ENCODE peak calls at places on chromosomes 16 and 17, in five cellular contexts. T, V, M, D and U are unnamed samples.

GRCh38 chr17:41133880-41134735 is 6.2 kb downstream of the KRTAP4-6 start:
- DNase-seq in T (no peak), V (no peak), M (no peak), D (no peak), U (no peak)

GRCh38 chr17:80142929-80143328 is 4.0 kb downstream of the EIF4A3 start:
- DNase-seq in T (no peak), V (no peak), M (no peak), D (no peak), U (no peak)

GRCh38 chr16:52496051-52496876 is 50.7 kb downstream of the TOX3 start:
- DNase-seq in T (no peak), V (no peak), M (no peak), D (no peak), U (no peak)

GRCh38 chr16:5058476-5058875 is 7.3 kb downstream of the C16orf89 start:
- DNase-seq in T (no peak), V (no peak), M (no peak), D (no peak), U (peak)

GRCh38 chr16:2147378-2147777 is 1.0 kb upstream of the RAB26 start:
- DNase-seq in T (no peak), V (no peak), M (no peak), D (no peak), U (no peak)

GRCh38 chr16:81313731-81314602 is 795 bp upstream of the GAN start:
- DNase-seq in T (no peak), V (peak), M (no peak), D (no peak), U (peak)

GRCh38 chr16:2149630-2150417 is 1.4 kb downstream of the RAB26 start:
- DNase-seq in T (no peak), V (no peak), M (no peak), D (no peak), U (peak)

GRCh38 chr16:73713817-73714495 is 582.7 kb upstream of the PSMD7 start:
- DNase-seq in T (peak), V (no peak), M (no peak), D (no peak), U (peak)

GRCh38 chr17:46943511-46944393 is 20.8 kb downstream of the GOSR2 start:
- DNase-seq in T (no peak), V (no peak), M (no peak), D (no peak), U (peak)

GRCh38 chr16:15970202-15970601 is 20.8 kb downstream of the ABCC1 start:
- DNase-seq in T (no peak), V (no peak), M (no peak), D (no peak), U (peak)

GRCh38 chr16:25157476-25157875 is 45.9 kb downstream of the LCMT1 start:
- DNase-seq in T (no peak), V (no peak), M (no peak), D (no peak), U (no peak)

GRCh38 chr17:38583176-38583575 is 22.6 kb downstream of the SRCIN1 start:
- DNase-seq in T (no peak), V (no peak), M (no peak), D (no peak), U (no peak)

GRCh38 chr16:27718767-27719445 is 169.0 kb downstream of the KATNIP start:
- DNase-seq in T (peak), V (no peak), M (no peak), D (no peak), U (no peak)

GRCh38 chr17:35612924-35613521 is 25.9 kb downstream of the AP2B1 start:
- DNase-seq in T (peak), V (peak), M (peak), D (no peak), U (peak)

GRCh38 chr16:12639044-12639443 is 164.6 kb downstream of the CPPED1 start:
- DNase-seq in T (no peak), V (peak), M (no peak), D (no peak), U (no peak)

GRCh38 chr16:31412750-31413149 is 15.4 kb downstream of the COX6A2 start:
- DNase-seq in T (no peak), V (no peak), M (no peak), D (no peak), U (no peak)

GRCh38 chr17:59680314-59680713 is 26.9 kb downstream of the PTRH2 start:
- DNase-seq in T (no peak), V (no peak), M (no peak), D (no peak), U (no peak)

GRCh38 chr17:81681672-81682071 is 1.9 kb downstream of the ARL16 start:
- DNase-seq in T (no peak), V (no peak), M (no peak), D (no peak), U (peak)

GRCh38 chr16:85234310-85235235 is 122.3 kb upstream of the CIBAR2 start:
- DNase-seq in T (no peak), V (no peak), M (peak), D (no peak), U (peak)

GRCh38 chr17:75662511-75662910 is 4.4 kb downstream of the RECQL5 start:
- DNase-seq in T (no peak), V (no peak), M (no peak), D (no peak), U (no peak)

GRCh38 chr17:66720567-66720966 is 114.3 kb upstream of the CACNG5 start:
- DNase-seq in T (no peak), V (no peak), M (no peak), D (no peak), U (no peak)

GRCh38 chr17:79852748-79853147 is 13.5 kb upstream of the CBX4 start:
- DNase-seq in T (no peak), V (no peak), M (no peak), D (no peak), U (no peak)

GRCh38 chr17:78307887-78308633 is 51.8 kb downstream of the SOCS3 start:
- DNase-seq in T (no peak), V (no peak), M (no peak), D (no peak), U (peak)

GRCh38 chr16:55113195-55113594 is 182.5 kb downstream of the IRX5 start:
- DNase-seq in T (no peak), V (no peak), M (no peak), D (no peak), U (no peak)

GRCh38 chr16:70470927-70471341 is 16.5 kb downstream of the FCSK start:
- DNase-seq in T (no peak), V (no peak), M (no peak), D (no peak), U (peak)

GRCh38 chr17:57972151-57972550 is 15.9 kb downstream of the VEZF1 start:
- DNase-seq in T (no peak), V (no peak), M (no peak), D (no peak), U (no peak)

GRCh38 chr16:13931845-13932244 is 11.9 kb downstream of the ERCC4 start:
- DNase-seq in T (no peak), V (no peak), M (no peak), D (no peak), U (no peak)

GRCh38 chr16:69309316-69309715 is 1.8 kb upstream of the VPS4A start:
- DNase-seq in T (no peak), V (no peak), M (no peak), D (no peak), U (no peak)

GRCh38 chr16:10907757-10908045 is 30.7 kb downstream of the CIITA start:
- DNase-seq in T (no peak), V (no peak), M (no peak), D (no peak), U (peak)

GRCh38 chr16:28179354-28179753 is 32.4 kb downstream of the XPO6 start:
- DNase-seq in T (no peak), V (no peak), M (no peak), D (no peak), U (no peak)

GRCh38 chr17:61402978-61403845 is 3.6 kb downstream of the TBX2 start:
- DNase-seq in T (no peak), V (no peak), M (peak), D (no peak), U (peak)

GRCh38 chr16:46857261-46857962 is 26.4 kb upstream of the C16orf87 start:
- DNase-seq in T (peak), V (no peak), M (peak), D (no peak), U (peak)

GRCh38 chr17:67280279-67280678 is 35.3 kb upstream of the HELZ start:
- DNase-seq in T (no peak), V (no peak), M (no peak), D (no peak), U (no peak)

GRCh38 chr16:50088302-50088701 is 22.5 kb downstream of the HEATR3 start:
- DNase-seq in T (no peak), V (no peak), M (no peak), D (no peak), U (no peak)
- H3K4me3 ChIP-seq in T (no peak), V (no peak), M (no peak), D (no peak), U (no peak)

DNA sequence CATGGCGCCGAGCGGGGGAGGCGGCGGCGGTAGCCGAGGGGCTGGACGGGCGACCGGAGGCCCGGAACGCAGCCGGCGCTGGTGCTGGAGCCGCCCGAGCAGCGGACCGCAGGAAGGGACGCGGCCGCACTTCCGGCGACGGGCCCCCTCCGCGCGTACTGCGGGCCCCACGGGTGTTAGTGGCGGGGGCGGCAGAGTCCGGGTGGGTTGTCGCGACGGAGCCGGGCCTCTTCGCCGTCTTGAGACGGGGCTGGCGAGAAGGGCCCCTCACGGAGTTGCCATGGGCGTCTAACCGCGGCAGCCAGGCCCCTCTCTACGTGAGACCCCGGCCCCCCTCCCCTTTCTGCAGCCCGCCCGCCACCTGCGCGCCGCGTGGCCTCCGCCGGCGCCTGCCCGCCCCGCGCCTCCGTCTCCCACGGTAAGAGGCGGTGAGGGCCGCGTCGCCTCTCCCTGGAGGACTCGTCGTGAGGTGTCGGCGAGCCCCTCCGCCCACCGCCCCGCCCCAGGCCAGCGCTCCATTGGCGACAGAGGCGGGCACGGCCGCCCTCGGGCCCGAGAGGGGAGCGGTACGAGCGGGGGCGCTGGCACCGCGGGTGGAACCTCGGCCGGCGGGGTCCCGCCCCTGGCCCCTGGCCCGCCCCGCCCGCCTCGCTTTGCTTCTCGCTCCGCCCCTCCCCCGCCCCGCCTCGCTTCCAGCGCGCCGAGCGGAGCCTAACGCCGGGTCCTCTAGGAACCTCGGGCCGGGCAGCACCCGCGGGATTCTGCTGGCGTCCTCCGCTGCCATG is at the start of the genes VPS9D1 and ZNF276:
- DNase-seq in T (peak), V (no peak), M (peak), D (peak), U (peak)
- H3K4me3 ChIP-seq in T (peak), V (peak), M (peak), D (peak), U (peak)

GRCh38 chr16:50282010-50282538 is 15.7 kb downstream of the ADCY7 start:
- DNase-seq in T (no peak), V (no peak), M (no peak), D (peak), U (no peak)
- H3K4me3 ChIP-seq in T (no peak), V (no peak), M (no peak), D (peak), U (no peak)

GRCh38 chr16:49827806-49828428 is 28.0 kb downstream of the ZNF423 start:
- DNase-seq in T (no peak), V (no peak), M (no peak), D (no peak), U (no peak)
- H3K4me3 ChIP-seq in T (no peak), V (no peak), M (no peak), D (no peak), U (no peak)